ENCODE peak calls at places on chromosomes 11 and 22, in six cellular contexts. One of them, this sample, is unnamed.

GRCh38 chr22:30250713-30251267 is 4.2 kb upstream of the LIF start:
- DNase-seq in IMR-90: peak; percentile 86
- DNase-seq in sigmoid colon: no peak
- DNase-seq in brain microvascular endothelial cell: no peak
- DNase-seq in fibroblast of lung: no peak
- DNase-seq in uterus: no peak
- DNase-seq in this sample: peak; percentile 33

GRCh38 chr11:5620606-5621521 is 3.9 kb upstream of the TRIM34 start:
- DNase-seq in fibroblast of lung: peak; percentile 89
- DNase-seq in IMR-90: peak; percentile 95
- DNase-seq in uterus: no peak
- DNase-seq in sigmoid colon: no peak
- DNase-seq in brain microvascular endothelial cell: peak; percentile 90
- DNase-seq in this sample: peak; percentile 92

GRCh38 chr22:40289991-40290459 is 56.3 kb upstream of the ADSL start:
- DNase-seq in uterus: no peak
- DNase-seq in brain microvascular endothelial cell: peak; percentile 39
- DNase-seq in sigmoid colon: no peak
- DNase-seq in IMR-90: no peak
- DNase-seq in fibroblast of lung: no peak
- DNase-seq in this sample: no peak

GRCh38 chr22:43263645-43264514 is 76.9 kb upstream of the TTLL12 start:
- DNase-seq in fibroblast of lung: peak; percentile 73
- DNase-seq in sigmoid colon: no peak
- DNase-seq in uterus: peak; percentile 48
- DNase-seq in brain microvascular endothelial cell: peak; percentile 96
- DNase-seq in IMR-90: peak; percentile 88
- DNase-seq in this sample: no peak

GRCh38 chr22:23501244-23501643 is 78.8 kb downstream of the IGLL1 start:
- DNase-seq in sigmoid colon: peak; percentile 29
- DNase-seq in fibroblast of lung: no peak
- DNase-seq in IMR-90: no peak
- DNase-seq in brain microvascular endothelial cell: no peak
- DNase-seq in uterus: no peak
- DNase-seq in this sample: no peak

GRCh38 chr22:48803171-48803992 is 1024.3 kb downstream of the BRD1 start:
- DNase-seq in sigmoid colon: no peak
- DNase-seq in uterus: no peak
- DNase-seq in IMR-90: no peak
- DNase-seq in fibroblast of lung: no peak
- DNase-seq in brain microvascular endothelial cell: no peak
- DNase-seq in this sample: no peak

GRCh38 chr22:24450600-24450999 is 23.2 kb downstream of the ADORA2A start:
- DNase-seq in sigmoid colon: no peak
- DNase-seq in fibroblast of lung: no peak
- DNase-seq in uterus: no peak
- DNase-seq in IMR-90: no peak
- DNase-seq in brain microvascular endothelial cell: no peak
- DNase-seq in this sample: no peak

GRCh38 chr11:82004537-82005213 is 729.0 kb downstream of the FAM181B start:
- DNase-seq in brain microvascular endothelial cell: peak; percentile 6
- DNase-seq in uterus: no peak
- DNase-seq in sigmoid colon: no peak
- DNase-seq in IMR-90: no peak
- DNase-seq in fibroblast of lung: no peak
- DNase-seq in this sample: no peak

GRCh38 chr11:93974759-93975158 is 46.4 kb upstream of the HEPHL1 start:
- DNase-seq in uterus: no peak
- DNase-seq in fibroblast of lung: no peak
- DNase-seq in sigmoid colon: no peak
- DNase-seq in brain microvascular endothelial cell: no peak
- DNase-seq in IMR-90: no peak
- DNase-seq in this sample: no peak

GRCh38 chr11:65003282-65003681 is 6.5 kb upstream of the BATF2 start:
- DNase-seq in uterus: no peak
- DNase-seq in fibroblast of lung: peak; percentile 34
- DNase-seq in brain microvascular endothelial cell: peak; percentile 34
- DNase-seq in sigmoid colon: no peak
- DNase-seq in IMR-90: peak; percentile 66
- DNase-seq in this sample: no peak

GRCh38 chr11:86047275-86047991 is 21.5 kb downstream of the PICALM start:
- DNase-seq in fibroblast of lung: peak; percentile 73
- DNase-seq in brain microvascular endothelial cell: no peak
- DNase-seq in IMR-90: peak; percentile 54
- DNase-seq in uterus: no peak
- DNase-seq in sigmoid colon: no peak
- DNase-seq in this sample: no peak

GRCh38 chr11:13984616-13985474 is 22.3 kb downstream of the SPON1 start:
- DNase-seq in brain microvascular endothelial cell: peak; percentile 8
- DNase-seq in uterus: no peak
- DNase-seq in fibroblast of lung: peak; percentile 89
- DNase-seq in sigmoid colon: no peak
- DNase-seq in IMR-90: peak; percentile 95
- DNase-seq in this sample: peak; percentile 51

GRCh38 chr11:76655466-76656086 is 15.0 kb downstream of the LRRC32 start:
- DNase-seq in uterus: no peak
- DNase-seq in fibroblast of lung: no peak
- DNase-seq in sigmoid colon: peak; percentile 64
- DNase-seq in brain microvascular endothelial cell: no peak
- DNase-seq in IMR-90: no peak
- DNase-seq in this sample: no peak

GRCh38 chr11:109933126-109933525 is 160.1 kb upstream of the ZC3H12C start:
- DNase-seq in brain microvascular endothelial cell: peak; percentile 33
- DNase-seq in uterus: no peak
- DNase-seq in fibroblast of lung: peak; percentile 17
- DNase-seq in sigmoid colon: no peak
- DNase-seq in IMR-90: peak; percentile 33
- DNase-seq in this sample: no peak

GRCh38 chr11:5922749-5923426 is 19.2 kb upstream of the OR56A3 start:
- DNase-seq in brain microvascular endothelial cell: peak; percentile 12
- DNase-seq in sigmoid colon: no peak
- DNase-seq in IMR-90: no peak
- DNase-seq in uterus: no peak
- DNase-seq in fibroblast of lung: no peak
- DNase-seq in this sample: no peak

GRCh38 chr11:126101930-126102283 is 39.2 kb upstream of the CDON start:
- DNase-seq in IMR-90: no peak
- DNase-seq in uterus: no peak
- DNase-seq in brain microvascular endothelial cell: no peak
- DNase-seq in sigmoid colon: no peak
- DNase-seq in fibroblast of lung: no peak
- DNase-seq in this sample: no peak

GRCh38 chr22:39475337-39475736 is 18.5 kb downstream of the MGAT3 start:
- DNase-seq in IMR-90: no peak
- DNase-seq in fibroblast of lung: no peak
- DNase-seq in uterus: no peak
- DNase-seq in brain microvascular endothelial cell: no peak
- DNase-seq in sigmoid colon: no peak
- DNase-seq in this sample: no peak

GRCh38 chr22:48021946-48022345 is 1259.5 kb downstream of the TBC1D22A start:
- DNase-seq in uterus: no peak
- DNase-seq in brain microvascular endothelial cell: no peak
- DNase-seq in fibroblast of lung: no peak
- DNase-seq in IMR-90: no peak
- DNase-seq in sigmoid colon: no peak
- DNase-seq in this sample: no peak

GRCh38 chr11:71544525-71545214 is 3.5 kb upstream of the KRTAP5-9 start:
- DNase-seq in IMR-90: no peak
- DNase-seq in fibroblast of lung: no peak
- DNase-seq in brain microvascular endothelial cell: no peak
- DNase-seq in sigmoid colon: no peak
- DNase-seq in uterus: no peak
- DNase-seq in this sample: no peak

GRCh38 chr11:59818572-59818971 is 8.0 kb upstream of the MRPL16 start:
- DNase-seq in fibroblast of lung: no peak
- DNase-seq in sigmoid colon: no peak
- DNase-seq in uterus: no peak
- DNase-seq in IMR-90: no peak
- DNase-seq in brain microvascular endothelial cell: no peak
- DNase-seq in this sample: no peak

GRCh38 chr11:60810583-60810982 is 25.4 kb downstream of the MS4A10 start:
- DNase-seq in IMR-90: no peak
- DNase-seq in sigmoid colon: no peak
- DNase-seq in fibroblast of lung: no peak
- DNase-seq in uterus: no peak
- DNase-seq in brain microvascular endothelial cell: no peak
- DNase-seq in this sample: no peak

GRCh38 chr11:86118201-86118600 is 49.3 kb upstream of the PICALM start:
- DNase-seq in brain microvascular endothelial cell: no peak
- DNase-seq in fibroblast of lung: no peak
- DNase-seq in sigmoid colon: no peak
- DNase-seq in uterus: no peak
- DNase-seq in IMR-90: no peak
- DNase-seq in this sample: no peak

GRCh38 chr11:57700425-57700824 is 11.6 kb downstream of the MED19 start:
- DNase-seq in sigmoid colon: no peak
- DNase-seq in brain microvascular endothelial cell: no peak
- DNase-seq in IMR-90: no peak
- DNase-seq in fibroblast of lung: no peak
- DNase-seq in uterus: no peak
- DNase-seq in this sample: no peak
- TF ChIP-seq CTCF in sigmoid colon: no peak
- TF ChIP-seq CTCF in brain microvascular endothelial cell: peak; percentile 5
- TF ChIP-seq CTCF in IMR-90: no peak
- TF ChIP-seq CTCF in fibroblast of lung: no peak
- TF ChIP-seq CTCF in uterus: no peak
- TF ChIP-seq CTCF in this sample: no peak

DNA sequence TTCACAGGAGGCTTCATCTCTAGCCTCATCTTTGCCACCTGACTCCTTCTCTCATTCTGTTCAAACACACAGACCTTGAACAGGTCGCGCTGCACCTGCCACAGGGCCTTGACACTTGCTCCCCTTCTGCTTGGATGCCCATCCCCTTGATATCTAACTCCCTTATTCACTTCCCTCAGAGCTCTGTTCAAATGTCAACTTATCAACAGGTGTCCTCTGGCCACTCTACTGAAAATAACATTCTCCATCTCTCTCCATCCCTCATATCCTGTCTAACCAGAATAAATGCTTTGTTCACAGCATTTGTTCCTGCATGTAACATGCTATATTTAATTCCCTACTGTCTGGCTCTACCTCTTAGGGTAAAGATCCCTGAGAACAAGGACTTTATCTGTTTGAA is 67.2 kb upstream of the DRD2 start:
- DNase-seq in fibroblast of lung: no peak
- DNase-seq in sigmoid colon: no peak
- DNase-seq in IMR-90: no peak
- DNase-seq in uterus: no peak
- DNase-seq in brain microvascular endothelial cell: no peak
- DNase-seq in this sample: no peak
- H3K4me3 ChIP-seq in fibroblast of lung: no peak overlapping the region
- H3K4me3 ChIP-seq in sigmoid colon: no peak overlapping the region
- H3K4me3 ChIP-seq in IMR-90: no peak overlapping the region
- H3K4me3 ChIP-seq in uterus: no peak overlapping the region
- H3K4me3 ChIP-seq in brain microvascular endothelial cell: no peak overlapping the region
- H3K4me3 ChIP-seq in this sample: no peak overlapping the region

DNA sequence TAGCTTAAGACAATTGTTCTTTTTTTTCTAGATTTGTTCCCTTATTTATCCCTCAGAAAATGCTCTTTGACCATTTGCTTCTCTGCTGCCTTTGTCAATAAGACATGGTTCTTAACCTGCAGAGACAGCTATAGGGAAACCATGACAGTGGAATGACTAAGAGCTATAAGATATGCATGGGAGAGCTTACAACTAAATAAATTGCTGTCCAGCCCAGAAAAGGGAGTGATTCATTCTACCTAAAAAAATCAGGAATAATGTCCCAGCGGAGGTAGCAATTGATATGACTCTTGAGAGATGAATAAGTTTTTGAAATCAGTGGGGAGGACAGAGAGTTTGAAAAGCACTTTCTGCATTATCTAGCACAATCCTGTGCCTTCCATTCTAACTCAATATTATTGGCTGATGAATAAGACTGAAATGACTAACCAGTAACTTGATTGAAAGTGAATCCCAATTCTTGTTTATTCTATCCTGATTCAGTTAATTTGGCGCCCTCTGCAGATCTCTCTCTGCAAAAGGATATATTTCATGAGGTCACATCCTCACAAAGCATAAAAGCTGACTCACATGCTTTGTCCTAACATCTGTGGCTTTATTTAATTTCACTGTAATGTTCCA is 680.5 kb upstream of the API5 start:
- DNase-seq in sigmoid colon: no peak
- DNase-seq in uterus: no peak
- DNase-seq in IMR-90: no peak
- DNase-seq in fibroblast of lung: no peak
- DNase-seq in brain microvascular endothelial cell: peak; percentile 36
- DNase-seq in this sample: no peak
- TF ChIP-seq CTCF in sigmoid colon: no peak
- TF ChIP-seq CTCF in uterus: no peak
- TF ChIP-seq CTCF in IMR-90: peak; percentile 16
- TF ChIP-seq CTCF in fibroblast of lung: no peak
- TF ChIP-seq CTCF in brain microvascular endothelial cell: no peak
- TF ChIP-seq CTCF in this sample: no peak

GRCh38 chr11:11786771-11787170 is 55.0 kb upstream of the USP47 start:
- DNase-seq in uterus: no peak
- DNase-seq in fibroblast of lung: peak; percentile 51
- DNase-seq in sigmoid colon: no peak
- DNase-seq in IMR-90: peak; percentile 40
- DNase-seq in brain microvascular endothelial cell: peak; percentile 33
- DNase-seq in this sample: no peak

GRCh38 chr11:11787305-11788066 is 54.3 kb upstream of the USP47 start:
- DNase-seq in sigmoid colon: peak; percentile 85
- DNase-seq in uterus: peak; percentile 82
- DNase-seq in fibroblast of lung: peak; percentile 78
- DNase-seq in IMR-90: peak; percentile 70
- DNase-seq in brain microvascular endothelial cell: peak; percentile 39
- DNase-seq in this sample: no peak

GRCh38 chr11:11789735-11790369 is 51.9 kb upstream of the USP47 start:
- DNase-seq in fibroblast of lung: peak; percentile 39
- DNase-seq in brain microvascular endothelial cell: peak; percentile 25
- DNase-seq in IMR-90: peak; percentile 40
- DNase-seq in sigmoid colon: no peak
- DNase-seq in uterus: no peak
- DNase-seq in this sample: no peak

GRCh38 chr11:11786234-11786633 is 55.5 kb upstream of the USP47 start:
- DNase-seq in fibroblast of lung: no peak
- DNase-seq in IMR-90: no peak
- DNase-seq in uterus: no peak
- DNase-seq in sigmoid colon: no peak
- DNase-seq in brain microvascular endothelial cell: no peak
- DNase-seq in this sample: no peak

DNA sequence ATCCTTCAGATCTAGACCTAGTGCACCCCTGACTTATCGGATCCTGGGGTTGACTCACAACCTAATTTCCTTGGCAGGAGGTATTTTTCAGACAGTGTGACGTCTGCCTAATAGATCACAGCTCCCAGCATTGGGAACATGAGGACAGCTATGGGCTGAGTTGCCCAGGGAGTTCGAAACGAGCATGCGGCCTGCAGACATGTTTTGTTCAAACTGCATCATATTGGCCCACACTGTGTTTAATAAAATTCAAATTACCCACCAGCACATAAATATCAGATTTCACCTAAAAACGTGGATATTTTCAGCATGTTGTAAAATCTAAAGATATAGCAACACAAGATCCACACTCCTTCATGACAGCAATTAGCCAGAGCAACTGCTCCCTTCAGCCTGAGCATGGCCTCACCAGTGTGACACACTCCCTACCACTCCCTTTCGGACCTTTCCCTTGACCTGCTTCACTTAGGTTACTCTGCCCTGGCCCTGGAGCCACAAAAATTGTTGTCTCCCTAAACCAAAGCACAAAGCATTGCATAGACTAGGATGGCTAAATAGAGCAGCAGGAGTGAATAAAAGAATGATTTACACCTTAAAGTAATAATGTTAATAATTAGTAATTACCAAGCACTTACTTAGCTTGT is 53.6 kb upstream of the USP47 start:
- DNase-seq in sigmoid colon: no peak
- DNase-seq in brain microvascular endothelial cell: no peak
- DNase-seq in IMR-90: no peak
- DNase-seq in fibroblast of lung: no peak
- DNase-seq in uterus: no peak
- DNase-seq in this sample: no peak
- H3K4me3 ChIP-seq in sigmoid colon: no peak overlapping the region
- H3K4me3 ChIP-seq in brain microvascular endothelial cell: no peak overlapping the region
- H3K4me3 ChIP-seq in IMR-90: no peak overlapping the region
- H3K4me3 ChIP-seq in fibroblast of lung: no peak overlapping the region
- H3K4me3 ChIP-seq in uterus: no peak overlapping the region
- H3K4me3 ChIP-seq in this sample: no peak overlapping the region